ENCODE peak calls at places on chromosomes 7 and 10, in four cellular contexts. One of them, this sample, is unnamed.

GRCh38 chr7:9945131-9945530 is 1028.5 kb upstream of the PHF14 start:
- DNase-seq in GM12878: no peak
- DNase-seq in H1: no peak
- DNase-seq in HepG2: no peak
- DNase-seq in this sample: no peak

GRCh38 chr7:132551928-132552327 is 24.3 kb downstream of the PLXNA4 start:
- DNase-seq in HepG2: no peak
- DNase-seq in H1: no peak
- DNase-seq in GM12878: no peak
- DNase-seq in this sample: no peak

GRCh38 chr10:82910301-82910700 is 1035.3 kb downstream of the NRG3 start:
- DNase-seq in H1: no peak
- DNase-seq in HepG2: no peak
- DNase-seq in GM12878: no peak
- DNase-seq in this sample: no peak

GRCh38 chr10:7666253-7667023 is at the start of gene ITIH5:
- DNase-seq in GM12878: no peak
- DNase-seq in HepG2: no peak
- DNase-seq in H1: no peak
- DNase-seq in this sample: no peak

GRCh38 chr7:20913853-20914252 is 127.2 kb upstream of the SP8 start:
- DNase-seq in GM12878: no peak
- DNase-seq in HepG2: no peak
- DNase-seq in H1: no peak
- DNase-seq in this sample: no peak

GRCh38 chr10:112898540-112899395 is 51.3 kb upstream of the TCF7L2 start:
- DNase-seq in HepG2: peak; percentile 90
- DNase-seq in H1: peak; percentile 92
- DNase-seq in GM12878: no peak
- DNase-seq in this sample: peak; percentile 85

GRCh38 chr7:149144996-149145850 is 2.0 kb upstream of the ZNF398 start:
- DNase-seq in HepG2: no peak
- DNase-seq in GM12878: no peak
- DNase-seq in H1: peak; percentile 88
- DNase-seq in this sample: peak; percentile 97

GRCh38 chr10:98405422-98405821 is 9.6 kb downstream of the PYROXD2 start:
- DNase-seq in HepG2: no peak
- DNase-seq in GM12878: no peak
- DNase-seq in H1: no peak
- DNase-seq in this sample: no peak

GRCh38 chr7:23072043-23072442 is 33.5 kb upstream of the KLHL7 start:
- DNase-seq in HepG2: no peak
- DNase-seq in H1: no peak
- DNase-seq in GM12878: no peak
- DNase-seq in this sample: no peak

GRCh38 chr7:138799336-138799965 is 1.5 kb upstream of the ATP6V0A4 start:
- DNase-seq in GM12878: no peak
- DNase-seq in H1: no peak
- DNase-seq in HepG2: no peak
- DNase-seq in this sample: no peak

GRCh38 chr7:141118809-141119586 is 45.1 kb downstream of the TMEM178B start:
- DNase-seq in H1: no peak
- DNase-seq in HepG2: no peak
- DNase-seq in GM12878: no peak
- DNase-seq in this sample: no peak

GRCh38 chr7:34727464-34727995 is 69.5 kb downstream of the NPSR1 start:
- DNase-seq in GM12878: no peak
- DNase-seq in HepG2: no peak
- DNase-seq in H1: no peak
- DNase-seq in this sample: no peak

GRCh38 chr10:17479822-17480221 is 25.4 kb upstream of the ST8SIA6 start:
- DNase-seq in GM12878: peak; percentile 8
- DNase-seq in HepG2: no peak
- DNase-seq in H1: no peak
- DNase-seq in this sample: no peak

GRCh38 chr7:5694221-5694754 is 87.2 kb downstream of the RNF216 start:
- DNase-seq in HepG2: no peak
- DNase-seq in GM12878: no peak
- DNase-seq in H1: no peak
- DNase-seq in this sample: no peak

GRCh38 chr7:109552017-109552416 is 982.3 kb downstream of the DNAJB9 start:
- DNase-seq in HepG2: peak; percentile 3
- DNase-seq in GM12878: no peak
- DNase-seq in H1: no peak
- DNase-seq in this sample: no peak

GRCh38 chr10:324593-324992 is 189.3 kb downstream of the ZMYND11 start:
- DNase-seq in HepG2: no peak
- DNase-seq in GM12878: no peak
- DNase-seq in H1: no peak
- DNase-seq in this sample: no peak

GRCh38 chr7:128879939-128880746 is 17.5 kb downstream of the ATP6V1F start:
- DNase-seq in HepG2: peak; percentile 41
- DNase-seq in GM12878: no peak
- DNase-seq in H1: no peak
- DNase-seq in this sample: peak; percentile 69

GRCh38 chr7:100079024-100079560 is 2.4 kb downstream of the ZNF3 start:
- DNase-seq in H1: no peak
- DNase-seq in HepG2: peak; percentile 96
- DNase-seq in GM12878: no peak
- DNase-seq in this sample: no peak

GRCh38 chr10:28897617-28898464 is 220.5 kb downstream of the BAMBI start:
- DNase-seq in GM12878: no peak
- DNase-seq in H1: no peak
- DNase-seq in HepG2: no peak
- DNase-seq in this sample: no peak

GRCh38 chr10:102775973-102776669 is 32.4 kb downstream of the WBP1L start:
- DNase-seq in HepG2: peak; percentile 36
- DNase-seq in GM12878: no peak
- DNase-seq in H1: no peak
- DNase-seq in this sample: peak; percentile 30

GRCh38 chr10:117374506-117375359 is 507 bp downstream of the PDZD8 start:
- DNase-seq in HepG2: no peak
- DNase-seq in GM12878: no peak
- DNase-seq in H1: no peak
- DNase-seq in this sample: no peak

DNA sequence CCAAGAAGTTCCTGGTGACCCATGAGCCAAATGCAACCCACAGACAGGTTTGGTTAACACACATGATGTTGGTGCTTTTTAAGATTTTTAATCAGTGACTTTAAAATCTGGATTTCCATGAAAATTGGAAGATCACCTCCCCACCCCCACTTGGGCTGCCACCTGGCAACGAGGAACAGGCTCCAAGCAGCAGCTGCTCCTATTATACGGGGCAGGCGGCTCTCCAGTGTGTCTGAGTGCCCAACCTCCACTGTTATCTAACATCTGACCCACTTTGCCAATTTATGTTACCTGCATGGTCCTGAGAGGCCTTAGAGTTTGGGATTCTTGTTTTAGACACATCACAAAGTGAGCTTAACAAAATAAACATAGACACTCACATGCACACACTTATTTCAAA is 56.4 kb downstream of the SGMS1 start:
- DNase-seq in GM12878: no peak
- DNase-seq in HepG2: no peak
- DNase-seq in H1: no peak
- DNase-seq in this sample: no peak
- H3K4me1 ChIP-seq in GM12878: no peaks in the 10 kb centered on the region
- H3K4me1 ChIP-seq in HepG2: peaks cover 70% of the 10 kb centered on the region
- H3K4me1 ChIP-seq in H1: peaks cover 22% of the 10 kb centered on the region
- H3K4me1 ChIP-seq in this sample: no peaks in the 10 kb centered on the region

GRCh38 chr10:71778071-71778470 is 4.8 kb upstream of the VSIR start:
- DNase-seq in GM12878: no peak
- DNase-seq in HepG2: no peak
- DNase-seq in H1: no peak
- DNase-seq in this sample: no peak
- TF ChIP-seq YY1 in GM12878: no peak
- TF ChIP-seq YY1 in HepG2: no peak
- TF ChIP-seq YY1 in H1: no peak
- TF ChIP-seq YY1 in this sample: no peak

GRCh38 chr10:132447446-132448247 is 50.6 kb downstream of the PWWP2B start:
- DNase-seq in GM12878: no peak
- DNase-seq in H1: no peak
- DNase-seq in HepG2: peak; percentile 39
- DNase-seq in this sample: no peak
- TF ChIP-seq SUZ12 in GM12878: no peak
- TF ChIP-seq SUZ12 in H1: no peak
- TF ChIP-seq SUZ12 in HepG2: no peak
- TF ChIP-seq SUZ12 in this sample: no peak

DNA sequence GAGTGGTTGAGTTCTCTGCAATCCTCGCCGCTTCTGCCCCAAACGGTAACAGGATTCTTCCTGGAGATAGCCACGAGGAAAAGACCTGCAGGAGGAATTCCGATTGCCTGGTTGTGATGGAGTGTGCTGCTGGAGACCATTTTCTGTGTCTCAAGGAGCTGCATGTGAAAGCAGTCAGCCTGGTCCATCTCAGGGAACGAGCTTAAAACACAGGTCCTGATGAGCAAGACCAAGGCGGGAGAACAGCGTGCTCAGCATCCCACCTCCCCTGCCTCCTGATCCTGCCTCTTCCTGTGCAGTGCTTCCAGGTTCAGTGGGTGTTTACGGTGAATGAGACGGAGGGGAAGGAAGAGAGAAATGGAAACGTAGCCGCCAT is 26.5 kb downstream of the VIPR2 start:
- DNase-seq in H1: no peak
- DNase-seq in HepG2: no peak
- DNase-seq in GM12878: no peak
- DNase-seq in this sample: no peak
- H3K4me1 ChIP-seq in H1: peaks cover 3% of the 10 kb centered on the region
- H3K4me1 ChIP-seq in HepG2: no peaks in the 10 kb centered on the region
- H3K4me1 ChIP-seq in GM12878: no peaks in the 10 kb centered on the region
- H3K4me1 ChIP-seq in this sample: peaks cover 11% of the 10 kb centered on the region

DNA sequence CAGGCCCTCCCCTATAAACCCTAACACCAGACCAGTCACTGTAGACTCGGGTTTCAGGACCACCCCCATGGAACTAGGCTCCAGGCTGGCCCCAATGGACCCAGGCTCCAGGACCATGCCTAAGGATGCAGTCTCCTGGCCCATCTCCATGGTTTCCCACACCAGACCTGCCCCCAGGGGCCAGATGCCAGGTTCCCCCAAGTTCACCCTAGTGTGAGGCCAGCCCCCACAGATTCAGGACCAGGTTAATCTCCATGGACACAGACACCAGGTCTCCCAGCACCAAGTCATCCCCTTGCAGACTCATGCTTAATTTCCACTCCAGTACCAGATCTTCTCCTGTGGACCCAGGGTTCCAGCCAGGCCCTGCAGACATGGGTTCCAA is 103.8 kb upstream of the LANCL2 start:
- DNase-seq in HepG2: no peak
- DNase-seq in H1: no peak
- DNase-seq in GM12878: no peak
- DNase-seq in this sample: no peak
- TF ChIP-seq YY1 in HepG2: no peak
- TF ChIP-seq YY1 in H1: no peak
- TF ChIP-seq YY1 in GM12878: no peak
- TF ChIP-seq YY1 in this sample: no peak

DNA sequence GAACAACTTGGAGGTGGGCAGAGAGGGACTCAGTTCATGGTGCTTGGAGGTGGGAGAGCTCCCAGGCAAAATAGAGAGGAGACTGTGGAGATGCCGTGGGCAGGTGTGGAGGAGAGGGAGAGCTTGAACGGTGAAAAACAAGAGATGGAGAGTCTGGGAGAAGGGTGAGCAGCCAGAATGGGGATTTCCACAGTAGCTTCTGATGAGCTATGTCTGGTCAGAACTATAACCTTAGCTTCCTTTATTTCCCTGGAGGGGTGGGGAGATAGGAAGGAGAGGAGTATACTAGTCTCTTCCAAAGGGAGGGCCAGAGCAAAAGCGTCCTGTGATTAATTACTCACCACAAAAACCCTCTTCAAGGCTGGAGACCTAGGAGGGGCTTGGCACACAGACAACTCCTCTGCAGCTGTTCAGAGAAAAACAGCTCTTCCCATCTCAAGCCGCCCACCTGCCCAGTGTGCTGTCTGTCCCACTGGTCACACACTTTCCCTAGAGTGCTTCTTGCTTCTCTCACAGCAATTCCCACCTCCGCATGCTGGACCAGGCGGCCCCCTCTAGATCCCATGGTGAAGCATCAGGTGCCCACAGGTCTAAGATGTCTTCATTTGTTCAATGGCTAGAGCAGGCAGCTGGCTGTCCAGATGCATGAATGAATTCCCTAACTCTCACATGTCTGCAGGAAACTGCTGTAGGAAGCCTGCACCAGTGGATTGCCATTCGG is 41.9 kb downstream of the TAS2R41 start:
- DNase-seq in GM12878: no peak
- DNase-seq in H1: no peak
- DNase-seq in HepG2: no peak
- DNase-seq in this sample: no peak
- TF ChIP-seq SUZ12 in GM12878: no peak
- TF ChIP-seq SUZ12 in H1: no peak
- TF ChIP-seq SUZ12 in HepG2: no peak
- TF ChIP-seq SUZ12 in this sample: no peak

GRCh38 chr10:11176746-11177145 is 159.1 kb downstream of the CELF2 start:
- DNase-seq in GM12878: no peak
- DNase-seq in H1: no peak
- DNase-seq in HepG2: no peak
- DNase-seq in this sample: no peak
- H3K4me1 ChIP-seq in GM12878: peaks cover 68% of the 10 kb centered on the region
- H3K4me1 ChIP-seq in H1: no peaks in the 10 kb centered on the region
- H3K4me1 ChIP-seq in HepG2: no peaks in the 10 kb centered on the region
- H3K4me1 ChIP-seq in this sample: no peaks in the 10 kb centered on the region

DNA sequence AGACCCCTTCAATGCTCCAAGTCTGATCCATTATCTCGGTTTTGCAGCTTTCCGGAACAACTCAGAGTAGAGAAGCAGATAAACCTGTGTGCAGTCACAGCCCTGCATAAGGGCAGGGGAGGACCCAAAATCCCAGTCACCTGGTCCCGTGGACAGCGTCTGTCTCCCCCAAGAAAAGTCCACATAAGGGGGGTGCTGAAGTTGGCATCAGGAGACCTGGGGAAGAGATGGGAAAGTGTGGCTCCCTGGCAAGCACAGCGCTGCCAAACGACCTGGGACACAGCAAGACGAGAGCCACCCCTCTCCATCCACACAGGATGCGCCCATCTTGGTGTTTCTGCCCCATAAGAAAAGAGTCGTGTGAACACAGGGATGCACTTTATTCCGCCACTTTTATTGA is 27.9 kb downstream of the ASB13 start:
- DNase-seq in GM12878: no peak
- DNase-seq in H1: no peak
- DNase-seq in HepG2: no peak
- DNase-seq in this sample: no peak
- TF ChIP-seq YY1 in GM12878: no peak
- TF ChIP-seq YY1 in H1: no peak
- TF ChIP-seq YY1 in HepG2: no peak
- TF ChIP-seq YY1 in this sample: no peak

GRCh38 chr10:60390224-60390626 is 550 bp upstream of the ANK3 start:
- DNase-seq in HepG2: no peak
- DNase-seq in H1: no peak
- DNase-seq in GM12878: no peak
- DNase-seq in this sample: no peak
- TF ChIP-seq SUZ12 in HepG2: no peak
- TF ChIP-seq SUZ12 in H1: no peak
- TF ChIP-seq SUZ12 in GM12878: no peak
- TF ChIP-seq SUZ12 in this sample: no peak

This sample was measured in NT2/D1.